ENCODE peak calls at places on chromosome 21, in seven cellular contexts. J is naive B cell, Q is islet precursor cell, L is GM12891, W is GM12865, F is T-helper 2 cell, D is brain microvascular endothelial cell. T is an unnamed sample.

GRCh38 chr21:38973552-38973951 is 167.8 kb downstream of the ETS2 start:
- DNase-seq in F (no peak), W (no peak), J (no peak), L (no peak), D (no peak), Q (no peak), T (no peak)

GRCh38 chr21:17797967-17798366 is 21.2 kb downstream of the C21orf91 start:
- DNase-seq in J (no peak), L (no peak), Q (no peak), W (no peak), F (no peak), D (no peak), T (no peak)

GRCh38 chr21:45513003-45513706 is 29.1 kb downstream of the SLC19A1 start:
- DNase-seq in L (no peak), Q (no peak), F (no peak), D (no peak), W (no peak), J (no peak), T (no peak)

GRCh38 chr21:38478782-38479181 is 19.5 kb downstream of the ERG start:
- DNase-seq in D (peak), F (no peak), W (no peak), Q (no peak), J (no peak), L (no peak), T (no peak)

GRCh38 chr21:29187939-29188338 is 57.5 kb downstream of the MAP3K7CL start:
- DNase-seq in L (no peak), J (no peak), Q (no peak), D (peak), F (no peak), W (no peak), T (no peak)

GRCh38 chr21:38260426-38260825 is 3.6 kb downstream of the KCNJ15 start:
- DNase-seq in D (no peak), F (no peak), Q (no peak), J (no peak), W (no peak), L (no peak), T (no peak)

GRCh38 chr21:15051652-15052554 is 12.9 kb downstream of the NRIP1 start:
- DNase-seq in D (peak), Q (peak), W (peak), L (no peak), J (no peak), F (no peak), T (no peak)

GRCh38 chr21:28959367-28960099 is 33.1 kb downstream of the LTN1 start:
- DNase-seq in D (peak), L (no peak), F (no peak), W (no peak), J (no peak), Q (no peak), T (no peak)

GRCh38 chr21:14366998-14367397 is 15.9 kb downstream of the HSPA13 start:
- DNase-seq in J (no peak), D (no peak), W (no peak), Q (no peak), F (no peak), L (no peak), T (no peak)

GRCh38 chr21:33028759-33029511 is 3.2 kb downstream of the OLIG2 start:
- DNase-seq in L (no peak), Q (no peak), F (no peak), W (no peak), J (no peak), D (no peak), T (no peak)

GRCh38 chr21:34670220-34670961 is 1.6 kb downstream of the CLIC6 start:
- DNase-seq in Q (peak), W (peak), F (no peak), J (no peak), D (no peak), L (peak), T (no peak)

GRCh38 chr21:31289702-31290101 is 54.4 kb downstream of the TIAM1 start:
- DNase-seq in D (no peak), W (peak), Q (no peak), F (no peak), L (no peak), J (no peak), T (no peak)

GRCh38 chr21:22791986-22792560 is 1793.9 kb downstream of the NCAM2 start:
- DNase-seq in F (no peak), Q (no peak), D (peak), W (peak), J (peak), L (peak), T (no peak)

GRCh38 chr21:33642896-33643657 is 776 bp downstream of the ITSN1 start:
- DNase-seq in D (no peak), J (peak), Q (peak), F (no peak), L (no peak), W (peak), T (no peak)

GRCh38 chr21:45302082-45303061 is 14.7 kb upstream of the POFUT2 start:
- DNase-seq in L (no peak), D (peak), F (peak), Q (no peak), W (no peak), J (no peak), T (no peak)

GRCh38 chr21:32712641-32713040 is 15.2 kb downstream of the SYNJ1 start:
- DNase-seq in Q (no peak), F (no peak), W (no peak), J (no peak), L (no peak), D (no peak), T (no peak)

GRCh38 chr21:31011412-31011811 is 26.9 kb downstream of the KRTAP19-8 start:
- DNase-seq in Q (no peak), W (peak), J (no peak), L (no peak), F (peak), D (no peak), T (no peak)

GRCh38 chr21:36613064-36613463 is 85.9 kb upstream of the SIM2 start:
- DNase-seq in L (no peak), J (no peak), W (no peak), Q (no peak), F (no peak), D (peak), T (no peak)

GRCh38 chr21:41947596-41948403 is 6.0 kb downstream of the C2CD2 start:
- DNase-seq in Q (no peak), W (no peak), D (no peak), J (no peak), L (no peak), F (no peak), T (no peak)

GRCh38 chr21:44722701-44723100 is 11.3 kb upstream of the TSPEAR start:
- DNase-seq in L (no peak), F (no peak), J (no peak), D (no peak), W (no peak), Q (no peak), T (no peak)

GRCh38 chr21:35481005-35481404 is 431.9 kb upstream of the RUNX1 start:
- DNase-seq in L (no peak), Q (no peak), W (no peak), J (no peak), F (no peak), D (no peak), T (no peak)

GRCh38 chr21:33266784-33267135 is 593 bp downstream of the IL10RB start:
- DNase-seq in D (no peak), L (no peak), Q (no peak), J (no peak), W (peak), F (no peak), T (peak)

GRCh38 chr21:42653492-42654061 is at the start of gene PDE9A:
- DNase-seq in D (no peak), J (no peak), W (no peak), L (no peak), Q (peak), F (no peak), T (no peak)

GRCh38 chr21:40841524-40842196 is 5.3 kb downstream of the DSCAM start:
- DNase-seq in D (no peak), W (peak), J (no peak), F (no peak), Q (peak), L (no peak), T (no peak)

GRCh38 chr21:16891821-16892220 is 621.0 kb upstream of the CXADR start:
- DNase-seq in L (no peak), J (no peak), D (peak), F (no peak), Q (no peak), W (no peak), T (no peak)

GRCh38 chr21:44441581-44442265 is 13.6 kb upstream of the LRRC3 start:
- DNase-seq in D (no peak), W (no peak), L (no peak), Q (no peak), F (no peak), J (no peak), T (no peak)